ENCODE peak calls at places on chromosomes 3 and 15, in five cellular contexts. Z is HCT116, Q is esophagus muscularis mucosa, V is psoas muscle, T is cardiac muscle cell. K is an unnamed sample. For H3K4me1, the result is how much of the 10 kb centered on the place peaks cover.

GRCh38 chr15:82312611-82313349 is 36.5 kb downstream of the GOLGA6L10 start:
- DNase-seq in Z (no peak), Q (no peak), V (no peak), T (no peak), K (peak)

GRCh38 chr3:71865727-71866126 is 80.8 kb upstream of the PROK2 start:
- DNase-seq in Z (no peak), Q (no peak), V (no peak), T (no peak), K (no peak)

GRCh38 chr3:11609481-11609880 is 34.2 kb downstream of the VGLL4 start:
- DNase-seq in Z (no peak), Q (no peak), V (no peak), T (no peak), K (no peak)

GRCh38 chr3:155870945-155871745 is 695 bp downstream of the GMPS start:
- DNase-seq in Z (no peak), Q (no peak), V (peak), T (peak), K (peak)

GRCh38 chr15:55282284-55282833 is 7.3 kb downstream of the RAB27A start:
- DNase-seq in Z (no peak), Q (no peak), V (no peak), T (no peak), K (no peak)

GRCh38 chr3:177358968-177359600 is 161.8 kb upstream of the TBL1XR1 start:
- DNase-seq in Z (peak), Q (no peak), V (peak), T (peak), K (peak)

GRCh38 chr15:64247906-64248541 is 85.2 kb upstream of the PPIB start:
- DNase-seq in Z (peak), Q (no peak), V (no peak), T (no peak), K (no peak)

GRCh38 chr3:61707492-61707891 is 146.1 kb downstream of the PTPRG start:
- DNase-seq in Z (no peak), Q (no peak), V (no peak), T (no peak), K (no peak)

GRCh38 chr3:102053375-102053989 is 204.2 kb downstream of the NFKBIZ start:
- DNase-seq in Z (no peak), Q (no peak), V (no peak), T (no peak), K (no peak)

GRCh38 chr3:139111392-139112229 is 66.9 kb upstream of the PRR23C start:
- DNase-seq in Z (peak), Q (peak), V (peak), T (peak), K (no peak)

GRCh38 chr15:92845109-92845508 is 55.0 kb upstream of the CHD2 start:
- DNase-seq in Z (no peak), Q (no peak), V (no peak), T (no peak), K (no peak)

GRCh38 chr15:48393650-48394049 is 62.4 kb downstream of the DUT start:
- DNase-seq in Z (no peak), Q (no peak), V (peak), T (no peak), K (no peak)

GRCh38 chr15:48582472-48583235 is 62.9 kb downstream of the FBN1 start:
- DNase-seq in Z (no peak), Q (no peak), V (no peak), T (no peak), K (no peak)

GRCh38 chr3:143119009-143119914 is at the start of gene CHST2:
- DNase-seq in Z (no peak), Q (peak), V (peak), T (peak), K (peak)

GRCh38 chr3:135655328-135655727 is 310.2 kb upstream of the PPP2R3A start:
- DNase-seq in Z (no peak), Q (no peak), V (no peak), T (no peak), K (no peak)

GRCh38 chr3:71695000-71695482 is 30.2 kb downstream of the EIF4E3 start:
- DNase-seq in Z (no peak), Q (no peak), V (no peak), T (no peak), K (no peak)

GRCh38 chr15:99058421-99058870 is 46.4 kb upstream of the SYNM start:
- DNase-seq in Z (no peak), Q (peak), V (no peak), T (no peak), K (peak)

GRCh38 chr3:134341391-134341790 is 32.9 kb downstream of the AMOTL2 start:
- DNase-seq in Z (no peak), Q (no peak), V (no peak), T (no peak), K (no peak)

GRCh38 chr3:14808502-14809266 is 10.1 kb upstream of the FGD5 start:
- DNase-seq in Z (no peak), Q (no peak), V (no peak), T (no peak), K (no peak)

GRCh38 chr3:120544361-120544760 is 51.8 kb upstream of the NDUFB4 start:
- DNase-seq in Z (no peak), Q (peak), V (no peak), T (no peak), K (no peak)

GRCh38 chr15:59292393-59292792 is 80.3 kb downstream of the MYO1E start:
- DNase-seq in Z (no peak), Q (no peak), V (no peak), T (no peak), K (no peak)

GRCh38 chr15:40409366-40409765 is 3.8 kb downstream of the IVD start:
- DNase-seq in Z (no peak), Q (no peak), V (no peak), T (no peak), K (no peak)

GRCh38 chr3:150349314-150350097 is 58.6 kb upstream of the TSC22D2 start:
- DNase-seq in Z (no peak), Q (no peak), V (peak), T (peak), K (peak)

GRCh38 chr3:355622-356021 is 159.1 kb downstream of the CHL1 start:
- DNase-seq in Z (no peak), Q (no peak), V (no peak), T (no peak), K (peak)

GRCh38 chr15:101242160-101242998 is 9.5 kb downstream of the CHSY1 start:
- DNase-seq in Z (no peak), Q (no peak), V (no peak), T (no peak), K (no peak)

GRCh38 chr3:186307594-186307993 is 54.4 kb downstream of the DGKG start:
- DNase-seq in Z (no peak), Q (no peak), V (no peak), T (peak), K (no peak)

GRCh38 chr3:129888739-129889138 is 4.8 kb downstream of the TMCC1 start:
- DNase-seq in Z (peak), Q (no peak), V (no peak), T (no peak), K (no peak)

GRCh38 chr3:42702066-42702951 is at the start of gene HHATL:
- DNase-seq in Z (no peak), Q (no peak), V (peak), T (peak), K (no peak)

DNA sequence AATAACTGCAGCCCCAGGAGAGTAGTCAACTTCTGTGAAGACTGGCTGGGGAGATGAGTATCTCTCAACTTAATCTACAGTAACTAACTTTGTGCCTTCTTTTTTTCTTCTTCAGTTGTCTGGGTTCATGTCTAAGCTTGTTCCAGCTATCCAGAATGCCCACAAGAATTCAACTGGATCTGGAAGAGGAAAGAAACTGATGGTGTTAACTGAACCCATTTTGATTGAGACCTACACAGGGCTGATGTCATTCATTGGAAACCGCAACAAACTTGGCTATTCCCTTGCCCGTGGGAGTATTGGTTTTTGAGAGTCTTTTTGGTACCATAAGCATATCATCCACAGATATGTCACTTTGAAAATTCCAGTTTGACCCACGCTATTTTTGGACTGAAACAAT is 148.7 kb downstream of the TPRG1 start:
- DNase-seq in Z (no peak), Q (no peak), V (no peak), T (no peak), K (no peak)
- H3K4me1 ChIP-seq in Z (under half), Q (under half), V (under half), T (under half), K (under half)

GRCh38 chr15:26842391-26842790 is 24.5 kb upstream of the GABRA5 start:
- DNase-seq in Z (no peak), Q (no peak), V (no peak), T (no peak), K (no peak)
- H3K4me1 ChIP-seq in Z (under half), Q (under half), V (under half), T (under half), K (under half)

DNA sequence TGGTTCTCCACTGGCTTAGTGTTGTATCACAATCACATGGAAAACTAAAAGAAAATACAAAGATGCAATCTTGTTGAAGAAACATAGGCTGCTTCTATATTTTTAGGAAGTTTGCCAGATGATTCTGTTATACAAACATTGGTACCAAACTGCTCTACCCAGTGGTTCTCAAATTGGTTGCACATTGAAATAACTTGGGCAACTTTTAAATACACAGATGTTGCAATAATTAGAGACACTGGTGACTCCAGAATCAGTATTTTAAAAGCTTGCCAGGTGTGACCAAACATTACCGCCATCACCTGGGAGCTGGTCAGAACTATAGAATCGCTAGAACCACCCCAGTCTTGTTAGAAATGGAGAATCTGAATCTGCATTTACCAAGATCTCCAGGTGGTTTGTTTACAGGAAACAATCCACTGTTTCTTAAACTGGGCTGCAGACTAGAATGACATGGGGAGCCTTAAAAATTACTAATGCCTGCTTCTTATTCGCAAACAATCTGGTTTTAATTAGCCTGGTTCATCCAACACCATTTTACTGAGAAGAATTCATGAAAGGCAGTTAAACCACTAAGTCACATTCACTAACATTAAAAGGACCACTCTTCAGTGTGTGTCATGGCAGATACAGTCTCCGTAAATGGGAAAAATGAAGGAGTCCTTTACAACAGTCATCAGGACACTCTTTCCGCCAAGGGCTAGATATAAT is 76.5 kb downstream of the ACAP2 start:
- DNase-seq in Z (no peak), Q (no peak), V (no peak), T (no peak), K (no peak)
- H3K4me1 ChIP-seq in Z (under half), Q (under half), V (under half), T (under half), K (under half)

GRCh38 chr15:41925209-41925608 is 31.4 kb upstream of the SPTBN5 start:
- DNase-seq in Z (no peak), Q (no peak), V (no peak), T (peak), K (no peak)
- H3K4me1 ChIP-seq in Z (under half), Q (half or more), V (under half), T (under half), K (under half)

DNA sequence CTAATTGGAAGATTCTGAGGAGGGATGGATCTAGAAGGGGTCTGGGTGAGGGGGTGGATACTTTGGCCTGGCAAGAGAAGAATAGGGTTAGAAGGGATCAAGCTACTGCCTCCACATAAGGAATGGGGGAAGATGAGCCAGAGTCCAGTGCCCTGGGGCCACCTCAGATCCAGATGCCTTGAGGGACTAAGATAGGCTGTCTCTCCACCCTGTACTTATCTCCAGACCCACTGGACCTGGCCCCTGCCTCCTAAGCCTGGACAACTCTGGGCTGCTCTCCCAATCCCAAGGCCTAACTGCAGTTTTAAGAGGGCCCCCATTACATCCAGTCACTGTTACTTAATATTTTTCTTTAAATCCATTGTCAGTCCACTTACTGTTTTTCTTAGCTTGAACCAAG is 2.0 kb downstream of the DVL3 start:
- DNase-seq in Z (no peak), Q (no peak), V (no peak), T (no peak), K (no peak)
- H3K4me1 ChIP-seq in Z (under half), Q (half or more), V (half or more), T (under half), K (under half)

DNA sequence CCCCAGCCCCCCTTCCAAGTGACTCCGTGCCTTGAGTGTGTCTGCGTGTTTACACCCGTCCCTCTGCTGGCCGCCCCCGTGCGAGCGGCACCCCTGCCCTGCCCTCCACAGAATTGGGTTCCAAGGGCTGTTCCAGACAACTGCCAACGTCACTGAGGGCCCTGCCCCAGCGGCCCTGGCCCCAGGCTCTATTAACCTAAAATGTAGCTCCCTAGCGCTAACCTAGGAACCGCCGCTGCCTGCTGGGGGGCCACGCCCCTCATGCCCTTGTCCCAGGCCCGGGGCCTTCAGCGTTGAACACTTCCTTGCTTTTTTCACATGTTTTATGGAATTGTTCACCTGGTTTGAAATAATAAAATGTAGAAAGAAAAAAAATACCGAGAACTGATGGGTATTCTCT is 10.0 kb upstream of the SEMA3B start:
- DNase-seq in Z (no peak), Q (no peak), V (no peak), T (no peak), K (no peak)
- H3K4me1 ChIP-seq in Z (under half), Q (half or more), V (under half), T (under half), K (under half)

GRCh38 chr3:23271876-23272741 is 69.0 kb downstream of the UBE2E2 start:
- DNase-seq in Z (no peak), Q (no peak), V (no peak), T (no peak), K (no peak)
- H3K4me1 ChIP-seq in Z (under half), Q (under half), V (under half), T (under half), K (under half)

GRCh38 chr3:64141476-64141875 is 83.8 kb downstream of the PRICKLE2 start:
- DNase-seq in Z (no peak), Q (no peak), V (no peak), T (no peak), K (no peak)
- H3K4me1 ChIP-seq in Z (under half), Q (under half), V (under half), T (under half), K (half or more)

DNA sequence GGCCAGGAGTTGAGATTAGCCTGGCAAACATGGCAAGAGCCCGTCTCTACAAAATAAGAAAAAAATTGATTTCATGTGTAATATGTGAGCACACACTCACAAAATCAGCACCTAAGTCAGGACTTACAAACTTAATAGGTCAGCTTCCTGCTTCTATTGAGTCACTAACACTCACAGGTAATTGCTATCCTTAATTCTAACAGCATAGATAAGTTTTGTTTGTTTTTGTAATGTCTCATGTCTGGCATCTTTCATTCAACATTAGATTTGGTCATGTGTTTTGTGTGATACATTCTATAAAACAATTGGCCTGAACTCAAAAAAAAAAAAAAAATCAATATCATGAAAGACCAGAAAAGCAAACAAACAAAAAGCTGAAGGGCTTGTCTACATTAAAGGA is 564.6 kb downstream of the AGBL1 start:
- DNase-seq in Z (no peak), Q (no peak), V (no peak), T (no peak), K (no peak)
- H3K4me1 ChIP-seq in Z (under half), Q (under half), V (under half), T (under half), K (under half)

K was measured in sigmoid colon.